ENCODE peak calls at places on chromosomes 5 and 9, in nine cellular contexts. One of them, this sample, is unnamed.

GRCh38 chr9:94599102-94599501 is 5.5 kb upstream of the FBP2 start:
- DNase-seq in A549: no peak
- DNase-seq in psoas muscle: no peak
- DNase-seq in mucosa of descending colon: no peak
- DNase-seq in CD4-positive, alpha-beta T cell: no peak
- DNase-seq in uterus: no peak
- DNase-seq in fibroblast of lung: no peak
- DNase-seq in esophagus squamous epithelium: no peak
- DNase-seq in ovary: no peak
- DNase-seq in this sample: no peak

GRCh38 chr5:132073231-132074013 is at the start of gene CSF2:
- DNase-seq in CD4-positive, alpha-beta T cell: no peak
- DNase-seq in esophagus squamous epithelium: no peak
- DNase-seq in A549: no peak
- DNase-seq in psoas muscle: peak; percentile 28
- DNase-seq in fibroblast of lung: peak; percentile 54
- DNase-seq in ovary: no peak
- DNase-seq in uterus: no peak
- DNase-seq in mucosa of descending colon: no peak
- DNase-seq in this sample: no peak

GRCh38 chr9:82284758-82285157 is 296.2 kb downstream of the SPATA31D1 start:
- DNase-seq in mucosa of descending colon: no peak
- DNase-seq in fibroblast of lung: peak; percentile 11
- DNase-seq in CD4-positive, alpha-beta T cell: no peak
- DNase-seq in esophagus squamous epithelium: no peak
- DNase-seq in uterus: no peak
- DNase-seq in ovary: no peak
- DNase-seq in A549: no peak
- DNase-seq in psoas muscle: no peak
- DNase-seq in this sample: no peak

GRCh38 chr9:136946893-136947891 is 2.1 kb downstream of the C8G start:
- DNase-seq in esophagus squamous epithelium: no peak
- DNase-seq in uterus: no peak
- DNase-seq in A549: no peak
- DNase-seq in CD4-positive, alpha-beta T cell: no peak
- DNase-seq in fibroblast of lung: no peak
- DNase-seq in ovary: no peak
- DNase-seq in psoas muscle: peak; percentile 60
- DNase-seq in mucosa of descending colon: peak; percentile 65
- DNase-seq in this sample: no peak

GRCh38 chr5:179457612-179458011 is 92.7 kb upstream of the RUFY1 start:
- DNase-seq in psoas muscle: no peak
- DNase-seq in uterus: no peak
- DNase-seq in mucosa of descending colon: no peak
- DNase-seq in esophagus squamous epithelium: no peak
- DNase-seq in fibroblast of lung: no peak
- DNase-seq in CD4-positive, alpha-beta T cell: no peak
- DNase-seq in ovary: no peak
- DNase-seq in A549: no peak
- DNase-seq in this sample: no peak

GRCh38 chr9:89928106-89928505 is 323.3 kb downstream of the GADD45G start:
- DNase-seq in fibroblast of lung: no peak
- DNase-seq in esophagus squamous epithelium: no peak
- DNase-seq in CD4-positive, alpha-beta T cell: no peak
- DNase-seq in mucosa of descending colon: no peak
- DNase-seq in uterus: no peak
- DNase-seq in psoas muscle: no peak
- DNase-seq in ovary: no peak
- DNase-seq in A549: no peak
- DNase-seq in this sample: no peak

GRCh38 chr9:117407436-117408022 is 7.3 kb downstream of the ASTN2 start:
- DNase-seq in fibroblast of lung: no peak
- DNase-seq in uterus: no peak
- DNase-seq in esophagus squamous epithelium: no peak
- DNase-seq in CD4-positive, alpha-beta T cell: no peak
- DNase-seq in psoas muscle: no peak
- DNase-seq in ovary: no peak
- DNase-seq in mucosa of descending colon: no peak
- DNase-seq in A549: no peak
- DNase-seq in this sample: no peak

GRCh38 chr5:35924950-35925722 is 13.3 kb downstream of the CAPSL start:
- DNase-seq in ovary: peak; percentile 38
- DNase-seq in uterus: peak; percentile 60
- DNase-seq in A549: peak; percentile 60
- DNase-seq in esophagus squamous epithelium: no peak
- DNase-seq in CD4-positive, alpha-beta T cell: peak; percentile 86
- DNase-seq in fibroblast of lung: peak; percentile 65
- DNase-seq in mucosa of descending colon: peak; percentile 77
- DNase-seq in psoas muscle: peak; percentile 62
- DNase-seq in this sample: peak; percentile 78

GRCh38 chr5:73853091-73853490 is 227.1 kb downstream of the ARHGEF28 start:
- DNase-seq in A549: peak; percentile 30
- DNase-seq in esophagus squamous epithelium: no peak
- DNase-seq in uterus: no peak
- DNase-seq in CD4-positive, alpha-beta T cell: no peak
- DNase-seq in ovary: no peak
- DNase-seq in mucosa of descending colon: no peak
- DNase-seq in fibroblast of lung: peak; percentile 31
- DNase-seq in psoas muscle: no peak
- DNase-seq in this sample: no peak

GRCh38 chr9:119758990-119759389 is 389.8 kb upstream of the BRINP1 start:
- DNase-seq in CD4-positive, alpha-beta T cell: no peak
- DNase-seq in fibroblast of lung: no peak
- DNase-seq in A549: no peak
- DNase-seq in esophagus squamous epithelium: no peak
- DNase-seq in psoas muscle: no peak
- DNase-seq in ovary: no peak
- DNase-seq in mucosa of descending colon: no peak
- DNase-seq in uterus: no peak
- DNase-seq in this sample: no peak

GRCh38 chr9:137621131-137621757 is 2.4 kb downstream of the EHMT1 start:
- DNase-seq in uterus: no peak
- DNase-seq in fibroblast of lung: no peak
- DNase-seq in A549: peak; percentile 51
- DNase-seq in ovary: peak; percentile 6
- DNase-seq in psoas muscle: no peak
- DNase-seq in mucosa of descending colon: peak; percentile 9
- DNase-seq in esophagus squamous epithelium: no peak
- DNase-seq in CD4-positive, alpha-beta T cell: no peak
- DNase-seq in this sample: no peak

GRCh38 chr5:131671409-131671808 is 36.4 kb upstream of the RAPGEF6 start:
- DNase-seq in psoas muscle: no peak
- DNase-seq in fibroblast of lung: no peak
- DNase-seq in mucosa of descending colon: no peak
- DNase-seq in uterus: no peak
- DNase-seq in A549: no peak
- DNase-seq in CD4-positive, alpha-beta T cell: no peak
- DNase-seq in ovary: no peak
- DNase-seq in esophagus squamous epithelium: no peak
- DNase-seq in this sample: no peak

GRCh38 chr5:57298985-57299491 is 125.2 kb downstream of the GPBP1 start:
- DNase-seq in mucosa of descending colon: no peak
- DNase-seq in psoas muscle: no peak
- DNase-seq in CD4-positive, alpha-beta T cell: peak; percentile 4
- DNase-seq in ovary: no peak
- DNase-seq in fibroblast of lung: peak; percentile 76
- DNase-seq in uterus: peak; percentile 20
- DNase-seq in esophagus squamous epithelium: no peak
- DNase-seq in A549: peak; percentile 79
- DNase-seq in this sample: no peak

GRCh38 chr9:109875495-109875894 is 95.5 kb downstream of the PALM2AKAP2 start:
- DNase-seq in A549: no peak
- DNase-seq in CD4-positive, alpha-beta T cell: no peak
- DNase-seq in ovary: no peak
- DNase-seq in uterus: no peak
- DNase-seq in esophagus squamous epithelium: no peak
- DNase-seq in fibroblast of lung: no peak
- DNase-seq in psoas muscle: no peak
- DNase-seq in mucosa of descending colon: no peak
- DNase-seq in this sample: no peak

GRCh38 chr5:169408735-169409134 is 107.8 kb upstream of the SLIT3 start:
- DNase-seq in CD4-positive, alpha-beta T cell: no peak
- DNase-seq in A549: no peak
- DNase-seq in uterus: no peak
- DNase-seq in psoas muscle: no peak
- DNase-seq in esophagus squamous epithelium: no peak
- DNase-seq in ovary: no peak
- DNase-seq in mucosa of descending colon: no peak
- DNase-seq in fibroblast of lung: peak; percentile 39
- DNase-seq in this sample: no peak

GRCh38 chr5:156850206-156850751 is at the start of gene PPP1R2B:
- DNase-seq in esophagus squamous epithelium: no peak
- DNase-seq in fibroblast of lung: no peak
- DNase-seq in psoas muscle: no peak
- DNase-seq in ovary: no peak
- DNase-seq in A549: no peak
- DNase-seq in uterus: no peak
- DNase-seq in CD4-positive, alpha-beta T cell: no peak
- DNase-seq in mucosa of descending colon: no peak
- DNase-seq in this sample: no peak
- H3K9me3 ChIP-seq in esophagus squamous epithelium: no peaks in the 10 kb centered on the region
- H3K9me3 ChIP-seq in fibroblast of lung: no peaks in the 10 kb centered on the region
- H3K9me3 ChIP-seq in psoas muscle: peaks cover 10% of the 10 kb centered on the region
- H3K9me3 ChIP-seq in ovary: peaks cover 3% of the 10 kb centered on the region
- H3K9me3 ChIP-seq in A549: peaks cover 6% of the 10 kb centered on the region
- H3K9me3 ChIP-seq in uterus: peaks cover 3% of the 10 kb centered on the region
- H3K9me3 ChIP-seq in CD4-positive, alpha-beta T cell: peaks cover 20% of the 10 kb centered on the region
- H3K9me3 ChIP-seq in mucosa of descending colon: peaks cover 8% of the 10 kb centered on the region
- H3K9me3 ChIP-seq in this sample: no peaks in the 10 kb centered on the region

GRCh38 chr9:128551652-128552152 is 685 bp upstream of the SPTAN1 start:
- DNase-seq in psoas muscle: no peak
- DNase-seq in esophagus squamous epithelium: no peak
- DNase-seq in mucosa of descending colon: no peak
- DNase-seq in ovary: no peak
- DNase-seq in fibroblast of lung: peak; percentile 8
- DNase-seq in CD4-positive, alpha-beta T cell: no peak
- DNase-seq in uterus: no peak
- DNase-seq in A549: no peak
- DNase-seq in this sample: no peak

GRCh38 chr9:128550770-128551651 is 1.4 kb upstream of the SPTAN1 start:
- DNase-seq in uterus: peak; percentile 46
- DNase-seq in esophagus squamous epithelium: no peak
- DNase-seq in psoas muscle: peak; percentile 49
- DNase-seq in fibroblast of lung: peak; percentile 68
- DNase-seq in A549: no peak
- DNase-seq in mucosa of descending colon: peak; percentile 54
- DNase-seq in CD4-positive, alpha-beta T cell: no peak
- DNase-seq in ovary: peak; percentile 45
- DNase-seq in this sample: no peak

GRCh38 chr9:128553695-128554094 is 1.3 kb downstream of the SPTAN1 start:
- DNase-seq in esophagus squamous epithelium: no peak
- DNase-seq in mucosa of descending colon: no peak
- DNase-seq in CD4-positive, alpha-beta T cell: no peak
- DNase-seq in uterus: no peak
- DNase-seq in A549: peak; percentile 66
- DNase-seq in ovary: no peak
- DNase-seq in fibroblast of lung: peak; percentile 75
- DNase-seq in psoas muscle: no peak
- DNase-seq in this sample: no peak

GRCh38 chr9:128552744-128553221 is 396 bp downstream of the SPTAN1 start:
- DNase-seq in psoas muscle: peak; percentile 75
- DNase-seq in CD4-positive, alpha-beta T cell: peak; percentile 42
- DNase-seq in A549: peak; percentile 24
- DNase-seq in ovary: peak; percentile 70
- DNase-seq in mucosa of descending colon: peak; percentile 82
- DNase-seq in fibroblast of lung: peak; percentile 32
- DNase-seq in uterus: peak; percentile 61
- DNase-seq in esophagus squamous epithelium: no peak
- DNase-seq in this sample: peak; percentile 56

GRCh38 chr9:128552153-128552743 is at the start of gene SPTAN1:
- DNase-seq in uterus: peak; percentile 95
- DNase-seq in fibroblast of lung: peak; percentile 90
- DNase-seq in esophagus squamous epithelium: peak; percentile 63
- DNase-seq in mucosa of descending colon: peak; percentile 95
- DNase-seq in CD4-positive, alpha-beta T cell: peak; percentile 97
- DNase-seq in A549: peak; percentile 87
- DNase-seq in psoas muscle: peak; percentile 95
- DNase-seq in ovary: peak; percentile 97
- DNase-seq in this sample: peak; percentile 95
- TF ChIP-seq CTCF in uterus: peak; percentile 52
- TF ChIP-seq CTCF in fibroblast of lung: no peak
- TF ChIP-seq CTCF in esophagus squamous epithelium: no peak
- TF ChIP-seq CTCF in mucosa of descending colon: peak; percentile 15
- TF ChIP-seq CTCF in CD4-positive, alpha-beta T cell: no peak
- TF ChIP-seq CTCF in A549: no peak
- TF ChIP-seq CTCF in psoas muscle: peak; percentile 10
- TF ChIP-seq CTCF in ovary: no peak
- TF ChIP-seq CTCF in this sample: no peak

GRCh38 chr9:133509179-133510083 is 15.3 kb downstream of the MYMK start:
- DNase-seq in mucosa of descending colon: no peak
- DNase-seq in ovary: peak; percentile 52
- DNase-seq in fibroblast of lung: no peak
- DNase-seq in psoas muscle: peak; percentile 29
- DNase-seq in A549: no peak
- DNase-seq in CD4-positive, alpha-beta T cell: peak; percentile 48
- DNase-seq in esophagus squamous epithelium: no peak
- DNase-seq in uterus: no peak
- DNase-seq in this sample: no peak
- H3K9me3 ChIP-seq in mucosa of descending colon: no peaks in the 10 kb centered on the region
- H3K9me3 ChIP-seq in ovary: no peaks in the 10 kb centered on the region
- H3K9me3 ChIP-seq in fibroblast of lung: peaks cover 3% of the 10 kb centered on the region
- H3K9me3 ChIP-seq in psoas muscle: no peaks in the 10 kb centered on the region
- H3K9me3 ChIP-seq in A549: no peaks in the 10 kb centered on the region
- H3K9me3 ChIP-seq in CD4-positive, alpha-beta T cell: no peaks in the 10 kb centered on the region
- H3K9me3 ChIP-seq in esophagus squamous epithelium: no peaks in the 10 kb centered on the region
- H3K9me3 ChIP-seq in uterus: no peaks in the 10 kb centered on the region
- H3K9me3 ChIP-seq in this sample: no peaks in the 10 kb centered on the region

GRCh38 chr5:97044057-97044456 is 98.4 kb downstream of the LIX1 start:
- DNase-seq in psoas muscle: no peak
- DNase-seq in esophagus squamous epithelium: no peak
- DNase-seq in CD4-positive, alpha-beta T cell: no peak
- DNase-seq in mucosa of descending colon: no peak
- DNase-seq in fibroblast of lung: no peak
- DNase-seq in uterus: peak; percentile 19
- DNase-seq in A549: peak; percentile 33
- DNase-seq in ovary: no peak
- DNase-seq in this sample: no peak

GRCh38 chr5:97049175-97049574 is 93.2 kb downstream of the LIX1 start:
- DNase-seq in fibroblast of lung: no peak
- DNase-seq in ovary: no peak
- DNase-seq in CD4-positive, alpha-beta T cell: no peak
- DNase-seq in esophagus squamous epithelium: no peak
- DNase-seq in mucosa of descending colon: no peak
- DNase-seq in A549: no peak
- DNase-seq in psoas muscle: no peak
- DNase-seq in uterus: no peak
- DNase-seq in this sample: no peak

GRCh38 chr5:97043511-97043910 is 98.9 kb downstream of the LIX1 start:
- DNase-seq in ovary: no peak
- DNase-seq in A549: no peak
- DNase-seq in mucosa of descending colon: no peak
- DNase-seq in CD4-positive, alpha-beta T cell: no peak
- DNase-seq in psoas muscle: no peak
- DNase-seq in uterus: no peak
- DNase-seq in esophagus squamous epithelium: no peak
- DNase-seq in fibroblast of lung: no peak
- DNase-seq in this sample: no peak

GRCh38 chr5:97047076-97047475 is 95.3 kb downstream of the LIX1 start:
- DNase-seq in ovary: no peak
- DNase-seq in uterus: no peak
- DNase-seq in psoas muscle: no peak
- DNase-seq in fibroblast of lung: no peak
- DNase-seq in mucosa of descending colon: no peak
- DNase-seq in CD4-positive, alpha-beta T cell: no peak
- DNase-seq in esophagus squamous epithelium: no peak
- DNase-seq in A549: no peak
- DNase-seq in this sample: no peak

GRCh38 chr5:97046270-97046982 is 96.0 kb downstream of the LIX1 start:
- DNase-seq in uterus: no peak
- DNase-seq in esophagus squamous epithelium: no peak
- DNase-seq in fibroblast of lung: peak; percentile 15
- DNase-seq in CD4-positive, alpha-beta T cell: no peak
- DNase-seq in ovary: no peak
- DNase-seq in psoas muscle: no peak
- DNase-seq in A549: peak; percentile 23
- DNase-seq in mucosa of descending colon: no peak
- DNase-seq in this sample: no peak
- TF ChIP-seq CTCF in uterus: no peak
- TF ChIP-seq CTCF in esophagus squamous epithelium: no peak
- TF ChIP-seq CTCF in fibroblast of lung: no peak
- TF ChIP-seq CTCF in CD4-positive, alpha-beta T cell: no peak
- TF ChIP-seq CTCF in ovary: no peak
- TF ChIP-seq CTCF in psoas muscle: no peak
- TF ChIP-seq CTCF in A549: no peak
- TF ChIP-seq CTCF in mucosa of descending colon: no peak
- TF ChIP-seq CTCF in this sample: no peak